ENCODE peak calls at places on chromosomes 1 and 21, in four cellular contexts. F, M, C and G are unnamed samples.

GRCh38 chr1:153790996-153791855 is 16.0 kb downstream of the SLC27A3 start:
- DNase-seq in M (no peak), F (no peak), C (no peak), G (no peak)

GRCh38 chr1:115478933-115479551 is 141.0 kb upstream of the NGF start:
- DNase-seq in M (peak), C (no peak), F (no peak), G (no peak)

GRCh38 chr1:152917794-152918193 is 9.4 kb downstream of the IVL start:
- DNase-seq in F (no peak), M (no peak), C (no peak), G (no peak)

GRCh38 chr1:183804916-183805734 is at the start of gene RGL1:
- DNase-seq in F (peak), M (peak), C (no peak), G (peak)

GRCh38 chr1:221708987-221709386 is 32.9 kb downstream of the DUSP10 start:
- DNase-seq in F (no peak), M (no peak), C (no peak), G (peak)

GRCh38 chr1:77986810-77987209 is 7.9 kb upstream of the FUBP1 start:
- DNase-seq in M (no peak), C (no peak), F (no peak), G (no peak)

GRCh38 chr1:88729297-88729696 is 45.2 kb downstream of the PKN2 start:
- DNase-seq in F (no peak), C (no peak), M (no peak), G (no peak)

GRCh38 chr1:204264805-204265204 is 51.0 kb upstream of the GOLT1A start:
- DNase-seq in F (no peak), M (no peak), C (no peak), G (no peak)

GRCh38 chr1:211287218-211287617 is 28.1 kb downstream of the RCOR3 start:
- DNase-seq in M (no peak), F (no peak), C (no peak), G (no peak)

GRCh38 chr21:42616366-42617340 is 36.8 kb upstream of the PDE9A start:
- DNase-seq in M (no peak), C (no peak), F (peak), G (peak)

DNA sequence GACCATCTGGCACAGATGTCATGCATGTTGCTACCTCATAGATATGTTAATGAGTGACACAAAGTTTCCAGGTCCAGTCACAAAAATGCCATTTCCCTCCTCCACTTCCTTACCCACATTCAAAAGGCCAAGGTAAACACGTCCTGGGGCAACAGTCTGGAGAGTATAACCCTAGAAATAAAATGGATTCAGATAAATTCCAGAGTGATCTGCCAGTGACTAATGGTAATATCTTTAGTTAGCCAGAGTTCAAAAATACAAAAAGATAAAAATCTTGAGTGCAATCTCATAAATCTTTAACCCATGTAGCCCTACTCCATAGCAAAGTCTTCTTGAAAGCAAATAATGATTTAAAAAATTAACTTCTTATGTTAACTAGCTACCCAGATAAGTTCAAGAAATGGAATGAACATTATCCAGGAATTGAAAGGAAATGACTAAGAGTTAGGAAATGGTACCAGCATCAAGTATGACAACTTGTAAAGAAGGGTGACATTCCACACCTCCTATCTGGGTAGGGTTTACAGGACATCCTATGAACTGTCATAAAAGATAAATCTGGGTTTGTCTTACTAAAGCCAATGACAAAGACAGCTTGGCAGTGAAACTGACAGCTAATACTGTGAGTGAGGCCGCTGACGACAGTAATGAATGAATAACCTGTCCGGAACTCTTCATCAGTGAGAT is 18.1 kb downstream of the RGS2 start:
- DNase-seq in F (no peak), C (peak), M (no peak), G (no peak)
- H3K27ac ChIP-seq in F (no peak), C (no peak), M (no peak), G (no peak)

DNA sequence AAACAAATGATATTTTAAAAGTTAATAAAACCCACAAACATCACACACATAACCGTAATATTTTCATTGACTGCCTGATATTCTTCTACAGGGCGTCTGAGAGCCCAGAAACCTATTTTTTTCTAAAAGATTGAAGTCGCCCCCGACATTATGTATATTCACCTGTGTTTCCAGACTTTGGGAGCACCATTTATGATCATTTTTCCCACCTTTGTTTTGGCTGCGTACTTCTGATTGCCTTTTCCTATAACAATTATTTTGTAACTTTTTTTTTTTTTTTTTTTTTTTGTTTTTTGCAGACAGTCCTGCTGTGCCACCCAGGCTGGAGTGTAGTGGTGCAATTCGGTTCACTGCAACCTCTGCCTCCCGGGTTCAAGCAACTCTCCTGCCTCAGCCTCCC is 839 bp upstream of the ACBD3 start:
- DNase-seq in M (no peak), F (no peak), C (no peak), G (no peak)
- H3K4me3 ChIP-seq in M (peak), F (peak), C (peak), G (no peak)

GRCh38 chr1:1292851-1293250 is 12.6 kb downstream of the SCNN1D start:
- DNase-seq in C (no peak), F (no peak), M (no peak), G (no peak)
- H3K27ac ChIP-seq in C (no peak), F (no peak), M (no peak), G (no peak)

DNA sequence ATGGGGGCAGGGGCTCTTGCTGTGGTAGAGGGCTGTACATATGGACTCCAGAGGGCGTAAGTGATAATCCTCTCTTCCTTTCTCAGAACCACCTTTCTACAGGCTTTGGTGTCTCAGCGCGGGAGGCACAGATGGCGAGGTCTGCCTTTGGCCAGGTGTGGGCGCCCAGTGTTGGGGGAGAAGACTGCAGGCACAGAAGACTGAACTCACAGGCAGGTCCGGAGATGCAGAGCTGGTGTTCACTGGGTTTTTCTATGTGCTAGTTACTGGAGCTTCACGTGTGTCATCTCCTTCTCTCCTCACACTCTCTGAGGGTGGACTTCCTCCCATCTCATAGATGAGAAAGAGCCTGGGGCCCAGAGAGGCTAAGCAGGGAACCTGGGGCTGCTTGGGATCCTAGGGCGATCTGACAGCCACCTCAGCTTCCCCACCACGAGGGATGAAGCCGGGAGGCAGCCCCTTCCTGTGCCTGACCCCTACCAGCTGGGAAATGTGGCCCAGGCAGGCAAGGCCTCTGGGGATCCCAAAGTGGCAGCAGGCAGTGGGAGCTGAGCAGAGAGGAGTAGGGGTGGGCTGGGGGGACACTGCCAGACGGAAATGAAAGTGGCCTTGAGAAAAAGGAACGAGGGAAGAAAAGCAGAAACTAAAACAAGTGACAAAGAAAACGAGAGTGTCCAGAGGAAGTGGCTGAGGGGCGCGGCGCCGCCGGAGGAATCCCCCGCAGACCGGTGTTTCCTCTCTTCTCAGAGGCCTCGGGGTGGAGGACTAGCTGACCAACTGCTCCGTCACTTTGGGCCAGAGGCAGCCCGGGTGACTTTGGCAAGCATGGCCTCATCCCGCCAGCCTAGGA is 191.6 kb downstream of the HIVEP3 start:
- DNase-seq in M (peak), F (no peak), C (no peak), G (no peak)
- H3K4me3 ChIP-seq in M (no peak), F (no peak), C (no peak), G (no peak)

GRCh38 chr1:33433509-33434362 is 2.8 kb upstream of the PHC2 start:
- DNase-seq in M (no peak), C (peak), F (no peak), G (no peak)
- H3K27ac ChIP-seq in M (no peak), C (peak), F (no peak), G (no peak)

GRCh38 chr1:246582301-246583055 is 16.2 kb downstream of the CNST start:
- DNase-seq in F (no peak), C (no peak), M (no peak), G (no peak)
- H3K4me3 ChIP-seq in F (no peak), C (no peak), M (no peak), G (no peak)

GRCh38 chr1:111738436-111739221 is 566 bp downstream of the INKA2 start:
- DNase-seq in C (no peak), F (peak), M (peak), G (peak)
- H3K27ac ChIP-seq in C (peak), F (no peak), M (peak), G (peak)

GRCh38 chr1:1959840-1960479 is 40.9 kb upstream of the TMEM52 start:
- DNase-seq in M (peak), F (peak), C (peak), G (peak)
- H3K4me3 ChIP-seq in M (no peak), F (no peak), C (no peak), G (no peak)

GRCh38 chr1:54279457-54279856 is 79.5 kb downstream of the MRPL37 start:
- DNase-seq in C (no peak), F (no peak), M (no peak), G (no peak)
- H3K27ac ChIP-seq in C (no peak), F (no peak), M (peak), G (no peak)

GRCh38 chr1:7100479-7100878 is 315.2 kb downstream of the CAMTA1 start:
- DNase-seq in C (no peak), M (no peak), F (no peak), G (no peak)

GRCh38 chr1:7103322-7104052 is 318.2 kb downstream of the CAMTA1 start:
- DNase-seq in F (no peak), M (no peak), C (no peak), G (no peak)

GRCh38 chr1:7098641-7099040 is 313.4 kb downstream of the CAMTA1 start:
- DNase-seq in F (no peak), C (no peak), M (no peak), G (no peak)

GRCh38 chr1:7104053-7104738 is 318.9 kb downstream of the CAMTA1 start:
- DNase-seq in C (no peak), M (no peak), F (no peak), G (no peak)

GRCh38 chr1:7101187-7101586 is 315.9 kb downstream of the CAMTA1 start:
- DNase-seq in M (no peak), C (no peak), F (no peak), G (no peak)
- H3K4me3 ChIP-seq in M (no peak), C (no peak), F (no peak), G (no peak)